ENCODE peak calls at places on chromosomes 12 and 14, in nine cellular contexts. H is NCI-H1694; E is stimulated activated CD4-positive, alpha-beta T cell treated with anti-CD3 and anti-CD28 coated beads, Interleukin-1b, Interleukin-23, amount 100 ng/mL, for 24 hours; N is GM23248; A is GM10248; G is stimulated activated CD8-positive, alpha-beta memory T cell treated with anti-CD3 and anti-CD28 coated beads, Interleukin-12 subunit alpha, Interleukin-12 subunit beta, amount 100 ng/mL, for 1 hour; J is germinal center; T is A549; X is Caco-2. K is an unnamed sample.

GRCh38 chr14:105092124-105092911 is 27.1 kb upstream of the GPR132 start:
- DNase-seq in A (peak; percentile 18), X (peak; percentile 60), E (no peak), J (no peak), H (peak; percentile 74), T (peak; percentile 49), G (no peak), N (peak; percentile 61), K (no peak)

GRCh38 chr14:66237701-66238100 is 248.5 kb upstream of the CCDC196 start:
- DNase-seq in J (no peak), N (no peak), T (no peak), X (no peak), A (no peak), G (no peak), H (no peak), E (no peak), K (no peak)

GRCh38 chr12:27008070-27008469 is 6.1 kb downstream of the TM7SF3 start:
- DNase-seq in T (no peak), H (no peak), J (no peak), N (no peak), E (no peak), A (no peak), G (no peak), X (no peak), K (no peak)

GRCh38 chr12:94690199-94690695 is 39.9 kb upstream of the TMCC3 start:
- DNase-seq in A (no peak), G (no peak), N (peak; percentile 51), T (no peak), X (no peak), H (no peak), E (no peak), J (no peak), K (no peak)

GRCh38 chr12:30154996-30155730 is 371.4 kb upstream of the TMTC1 start:
- DNase-seq in H (no peak), T (no peak), X (no peak), A (no peak), J (no peak), G (no peak), E (no peak), N (peak; percentile 62), K (no peak)

GRCh38 chr12:71237128-71237527 is 79.3 kb upstream of the TSPAN8 start:
- DNase-seq in T (no peak), N (no peak), A (no peak), X (no peak), G (no peak), H (no peak), E (no peak), J (no peak), K (no peak)

GRCh38 chr12:82527165-82527780 is 159.4 kb upstream of the TMTC2 start:
- DNase-seq in A (peak; percentile 32), N (peak; percentile 78), G (no peak), T (peak; percentile 28), E (no peak), X (no peak), H (peak; percentile 46), J (peak; percentile 7), K (peak; percentile 4)

GRCh38 chr14:90109858-90110257 is 48.1 kb downstream of the KCNK13 start:
- DNase-seq in E (no peak), N (no peak), G (no peak), J (peak; percentile 6), X (no peak), A (no peak), T (peak; percentile 34), H (peak; percentile 19), K (no peak)

GRCh38 chr12:43937947-43938346 is 102.1 kb downstream of the TMEM117 start:
- DNase-seq in X (no peak), E (no peak), J (peak; percentile 20), N (peak; percentile 21), G (no peak), H (no peak), T (peak; percentile 8), A (no peak), K (no peak)

GRCh38 chr12:43872396-43872795 is 36.5 kb downstream of the TMEM117 start:
- DNase-seq in G (no peak), T (no peak), E (no peak), N (no peak), A (no peak), H (no peak), J (no peak), X (no peak), K (no peak)

GRCh38 chr12:110379642-110380041 is 23.9 kb downstream of the ANAPC7 start:
- DNase-seq in A (no peak), N (no peak), G (no peak), J (no peak), X (no peak), T (no peak), H (no peak), E (no peak), K (no peak)

GRCh38 chr14:90678846-90679362 is 137.3 kb downstream of the TTC7B start:
- DNase-seq in T (no peak), H (no peak), A (no peak), J (no peak), N (no peak), X (no peak), G (no peak), E (no peak), K (no peak)

GRCh38 chr12:65496617-65497016 is 218.1 kb downstream of the MSRB3 start:
- DNase-seq in X (no peak), E (no peak), N (peak; percentile 35), H (no peak), G (no peak), T (no peak), A (no peak), J (no peak), K (no peak)

GRCh38 chr12:21877583-21877982 is 63.6 kb downstream of the ABCC9 start:
- DNase-seq in X (no peak), J (no peak), N (no peak), G (no peak), T (no peak), E (no peak), H (no peak), A (no peak), K (no peak)

K was measured in CD4-positive, CD25-positive, alpha-beta regulatory T cell.